ENCODE peak calls at places on chromosomes 2 and 18, in five cellular contexts. L is CD8-positive, alpha-beta T cell; B is lower lobe of right lung; S is cardiac muscle cell; R is left ventricle myocardium inferior. W is an unnamed sample.
A peak's percentile ranks its signal among the peaks of the same experiment; 100 is the strongest.

GRCh38 chr2:198203306-198203705 is 398.9 kb downstream of the PLCL1 start:
- DNase-seq in L (no peak), R (no peak), S (no peak), B (no peak), W (peak; percentile 2)

GRCh38 chr2:205768815-205769493 is 86.7 kb downstream of the NRP2 start:
- DNase-seq in L (no peak), S (peak; percentile 49), R (no peak), B (no peak), W (peak; percentile 73)

GRCh38 chr18:34909637-34910364 is 131.4 kb upstream of the MAPRE2 start:
- DNase-seq in L (no peak), B (no peak), S (no peak), R (no peak), W (no peak)

GRCh38 chr2:239370876-239371725 is 29.7 kb downstream of the HDAC4 start:
- DNase-seq in S (no peak), L (no peak), R (no peak), B (peak; percentile 22), W (no peak)

GRCh38 chr2:84674586-84674985 is 158.3 kb downstream of the DNAH6 start:
- DNase-seq in S (no peak), R (no peak), L (no peak), B (no peak), W (no peak)

GRCh38 chr2:64003239-64003638 is 16.0 kb downstream of the VPS54 start:
- DNase-seq in S (no peak), L (no peak), R (no peak), B (no peak), W (no peak)

GRCh38 chr2:197037863-197038398 is 111.4 kb upstream of the PGAP1 start:
- DNase-seq in B (no peak), R (no peak), L (no peak), S (no peak), W (no peak)

GRCh38 chr18:46471809-46472498 is 185.1 kb downstream of the LOXHD1 start:
- DNase-seq in L (no peak), B (no peak), R (no peak), S (no peak), W (no peak)

GRCh38 chr18:12882416-12882815 is 1.6 kb downstream of the PTPN2 start:
- DNase-seq in S (no peak), R (no peak), L (no peak), B (no peak), W (no peak)

GRCh38 chr18:11654736-11655604 is 34.1 kb upstream of the GNAL start:
- DNase-seq in S (peak; percentile 44), R (peak; percentile 52), L (peak; percentile 3), B (peak; percentile 70), W (peak; percentile 28)

GRCh38 chr2:74587664-74588277 is 33.3 kb downstream of the DOK1 start:
- DNase-seq in B (peak; percentile 59), R (peak; percentile 51), S (peak; percentile 85), L (peak; percentile 43), W (peak; percentile 61)

GRCh38 chr2:32688511-32688910 is 60.7 kb downstream of the TTC27 start:
- DNase-seq in S (peak; percentile 75), R (no peak), L (no peak), B (no peak), W (no peak)

GRCh38 chr2:133240505-133241230 is 327.6 kb downstream of the NCKAP5 start:
- DNase-seq in L (no peak), S (no peak), R (no peak), B (no peak), W (no peak)

GRCh38 chr2:126657636-126658315 is 1.8 kb downstream of the GYPC start:
- DNase-seq in L (peak; percentile 70), S (peak; percentile 99), B (peak; percentile 84), R (peak; percentile 77), W (peak; percentile 56)

GRCh38 chr2:60861736-60862135 is 19.6 kb upstream of the REL start:
- DNase-seq in R (no peak), S (no peak), L (no peak), B (no peak), W (no peak)

GRCh38 chr2:49210191-49210590 is 55.9 kb upstream of the FSHR start:
- DNase-seq in B (no peak), R (no peak), L (no peak), S (no peak), W (no peak)

GRCh38 chr18:49032189-49032584 is 81.4 kb upstream of the SMAD7 start:
- DNase-seq in S (no peak), L (no peak), B (no peak), R (no peak), W (no peak)

GRCh38 chr2:152440049-152440448 is 105.1 kb downstream of the FMNL2 start:
- DNase-seq in R (no peak), B (no peak), L (no peak), S (no peak), W (no peak)

GRCh38 chr2:182548031-182548950 is 121.5 kb upstream of the PDE1A start:
- DNase-seq in B (no peak), R (no peak), S (peak; percentile 82), L (no peak), W (no peak)

GRCh38 chr2:69165079-69165478 is 152.1 kb downstream of the ANTXR1 start:
- DNase-seq in L (no peak), B (no peak), R (no peak), S (no peak), W (no peak)

GRCh38 chr2:30984141-30984540 is 154.1 kb downstream of the GALNT14 start:
- DNase-seq in B (no peak), R (peak; percentile 38), S (no peak), L (no peak), W (no peak)

GRCh38 chr2:169664600-169664977 is 29.6 kb downstream of the CFAP210 start:
- DNase-seq in S (peak; percentile 11), B (no peak), L (no peak), R (no peak), W (no peak)

GRCh38 chr2:229874647-229875046 is 47.2 kb downstream of the TRIP12 start:
- DNase-seq in L (no peak), S (no peak), R (no peak), B (no peak), W (no peak)

GRCh38 chr2:165202230-165202629 is 1.6 kb downstream of the SCN3A start:
- DNase-seq in B (no peak), S (no peak), R (no peak), L (no peak), W (no peak)

GRCh38 chr2:126244937-126245336 is 411.0 kb upstream of the GYPC start:
- DNase-seq in R (no peak), B (peak; percentile 49), S (peak; percentile 54), L (no peak), W (peak; percentile 87)

GRCh38 chr2:218257390-218257981 is 3.3 kb upstream of the GPBAR1 start:
- DNase-seq in S (peak; percentile 36), L (peak; percentile 46), B (peak; percentile 51), R (no peak), W (peak; percentile 30)

GRCh38 chr2:89784960-89785359 is 1093.5 kb downstream of the RPIA start:
- DNase-seq in B (no peak), R (no peak), S (no peak), L (no peak), W (no peak)

GRCh38 chr2:89775885-89776284 is 1084.4 kb downstream of the RPIA start:
- DNase-seq in B (no peak), L (no peak), R (no peak), S (no peak), W (no peak)

GRCh38 chr2:89781962-89782361 is 1090.5 kb downstream of the RPIA start:
- DNase-seq in L (no peak), S (no peak), B (no peak), R (no peak), W (no peak)

GRCh38 chr2:89780318-89780717 is 1088.8 kb downstream of the RPIA start:
- DNase-seq in R (no peak), L (no peak), B (no peak), S (no peak), W (no peak)
- H3K9me3 ChIP-seq in R (peaks cover 100% of the 10 kb centered on the region), L (peaks cover 21% of the 10 kb centered on the region), B (peaks cover 93% of the 10 kb centered on the region), S (peaks cover 77% of the 10 kb centered on the region), W (no peaks in the 10 kb centered on the region)

GRCh38 chr2:191760655-191761054 is 82.7 kb downstream of the NABP1 start:
- DNase-seq in B (no peak), S (no peak), R (no peak), L (no peak), W (no peak)

GRCh38 chr2:191759200-191759507 is 81.2 kb downstream of the NABP1 start:
- DNase-seq in L (no peak), S (no peak), B (no peak), R (no peak), W (no peak)

GRCh38 chr2:191758420-191759199 is 80.7 kb downstream of the NABP1 start:
- DNase-seq in B (peak; percentile 60), L (peak; percentile 28), S (peak; percentile 56), R (no peak), W (peak; percentile 76)

GRCh38 chr2:191757256-191757655 is 79.3 kb downstream of the NABP1 start:
- DNase-seq in L (no peak), B (no peak), R (no peak), S (no peak), W (no peak)

GRCh38 chr2:191759650-191760049 is 81.7 kb downstream of the NABP1 start:
- DNase-seq in L (no peak), B (no peak), R (no peak), S (no peak), W (no peak)
- H3K27ac ChIP-seq in L (no peak overlapping the region), B (no peak overlapping the region), R (no peak overlapping the region), S (no peak overlapping the region), W (no peak overlapping the region)

GRCh38 chr2:22560021-22560420 is 825.0 kb upstream of the KLHL29 start:
- DNase-seq in L (no peak), S (no peak), B (no peak), R (no peak), W (no peak)
- H3K9me3 ChIP-seq in L (no peaks in the 10 kb centered on the region), S (no peaks in the 10 kb centered on the region), B (no peaks in the 10 kb centered on the region), R (no peaks in the 10 kb centered on the region), W (no peaks in the 10 kb centered on the region)

DNA sequence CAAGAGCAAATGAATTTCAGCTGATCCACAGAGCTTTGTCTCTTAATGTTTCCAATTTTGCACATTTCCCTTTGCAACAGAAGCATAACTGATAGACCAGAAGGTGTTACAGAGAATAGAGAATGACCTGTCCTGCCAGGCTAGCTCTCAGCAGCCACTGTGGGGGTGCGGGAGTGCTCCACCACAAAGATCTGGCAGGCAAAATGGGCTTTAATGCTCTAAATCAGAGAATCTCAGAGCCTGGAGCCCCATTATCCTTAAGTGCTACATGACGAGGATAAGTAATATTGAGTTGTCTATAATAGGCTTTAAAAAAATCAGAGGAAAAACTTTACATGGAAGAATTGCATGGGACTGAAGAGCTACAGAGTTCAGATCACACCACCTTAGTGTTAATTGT is 245.7 kb downstream of the PDE11A start:
- DNase-seq in S (no peak), L (no peak), R (no peak), B (no peak), W (no peak)
- H3K27ac ChIP-seq in S (no peak overlapping the region), L (no peak overlapping the region), R (no peak overlapping the region), B (no peak overlapping the region), W (no peak overlapping the region)

W was measured in small intestine.